ENCODE peak calls at places on chromosome 12, in ten cellular contexts. L is lower leg skin, J is GM20000, W is astrocyte of the spinal cord, T is natural killer cell, B is psoas muscle, M is transverse colon, C is GM10248, K is mesothelial cell of epicardium, O is neural crest cell. G is an unnamed sample.

GRCh38 chr12:74780458-74781241 is 243.0 kb downstream of the ATXN7L3B start:
- DNase-seq in L (no peak), J (no peak), W (peak; percentile 84), T (no peak), B (no peak), M (no peak), C (no peak), K (no peak), O (no peak), G (no peak)

GRCh38 chr12:122730215-122731014 is at the start of gene HCAR1:
- DNase-seq in L (no peak), J (no peak), W (peak; percentile 55), T (no peak), B (no peak), M (no peak), C (no peak), K (no peak), O (no peak), G (peak; percentile 85)

GRCh38 chr12:14395059-14395778 is 29.7 kb downstream of the ATF7IP start:
- DNase-seq in L (no peak), J (no peak), W (no peak), T (no peak), B (no peak), M (no peak), C (no peak), K (no peak), O (no peak), G (no peak)

GRCh38 chr12:124385219-124385969 is 90.5 kb downstream of the RFLNA start:
- DNase-seq in L (no peak), J (no peak), W (peak; percentile 90), T (no peak), B (peak; percentile 25), M (no peak), C (no peak), K (no peak), O (no peak), G (no peak)

GRCh38 chr12:125164541-125164940 is 99.3 kb downstream of the AACS start:
- DNase-seq in L (no peak), J (no peak), W (no peak), T (no peak), B (no peak), M (no peak), C (no peak), K (no peak), O (no peak), G (no peak)

GRCh38 chr12:6315704-6316597 is 5.5 kb downstream of the PLEKHG6 start:
- DNase-seq in L (no peak), J (no peak), W (no peak), T (no peak), B (no peak), M (no peak), C (no peak), K (no peak), O (no peak), G (no peak)

GRCh38 chr12:105705765-105706164 is 375.3 kb downstream of the C12orf75 start:
- DNase-seq in L (no peak), J (peak; percentile 23), W (peak; percentile 72), T (no peak), B (peak; percentile 29), M (peak; percentile 53), C (no peak), K (peak; percentile 27), O (peak; percentile 64), G (peak; percentile 36)

GRCh38 chr12:119061208-119061796 is 80.0 kb downstream of the SRRM4 start:
- DNase-seq in L (no peak), J (peak; percentile 24), W (peak; percentile 20), T (no peak), B (peak; percentile 46), M (peak; percentile 11), C (peak; percentile 15), K (peak; percentile 60), O (peak; percentile 77), G (peak; percentile 64)

GRCh38 chr12:120457133-120457532 is 10.9 kb downstream of the GATC start:
- DNase-seq in L (no peak), J (no peak), W (no peak), T (no peak), B (no peak), M (no peak), C (no peak), K (no peak), O (no peak), G (peak; percentile 30)

GRCh38 chr12:46661161-46661845 is 164.5 kb downstream of the SLC38A4 start:
- DNase-seq in L (no peak), J (peak; percentile 58), W (peak; percentile 92), T (no peak), B (no peak), M (no peak), C (peak; percentile 40), K (no peak), O (no peak), G (peak; percentile 16)

GRCh38 chr12:12537421-12537820 is 25.2 kb downstream of the DUSP16 start:
- DNase-seq in L (no peak), J (no peak), W (no peak), T (no peak), B (no peak), M (no peak), C (no peak), K (no peak), O (no peak), G (no peak)

GRCh38 chr12:56487448-56488040 is 417 bp downstream of the GLS2 start:
- DNase-seq in L (peak; percentile 89), J (no peak), W (no peak), T (no peak), B (peak; percentile 46), M (peak; percentile 52), C (peak; percentile 36), K (no peak), O (peak; percentile 20), G (peak; percentile 50)

GRCh38 chr12:127455347-127456265 is 811.4 kb upstream of the TMEM132C start:
- DNase-seq in L (no peak), J (peak; percentile 33), W (no peak), T (no peak), B (no peak), M (no peak), C (no peak), K (no peak), O (no peak), G (no peak)

GRCh38 chr12:25424186-25424854 is 128.8 kb downstream of the LMNTD1 start:
- DNase-seq in L (no peak), J (no peak), W (no peak), T (no peak), B (no peak), M (no peak), C (no peak), K (no peak), O (no peak), G (no peak)

GRCh38 chr12:40002178-40003169 is 103.4 kb downstream of the SLC2A13 start:
- DNase-seq in L (no peak), J (no peak), W (no peak), T (no peak), B (no peak), M (no peak), C (no peak), K (no peak), O (no peak), G (no peak)

DNA sequence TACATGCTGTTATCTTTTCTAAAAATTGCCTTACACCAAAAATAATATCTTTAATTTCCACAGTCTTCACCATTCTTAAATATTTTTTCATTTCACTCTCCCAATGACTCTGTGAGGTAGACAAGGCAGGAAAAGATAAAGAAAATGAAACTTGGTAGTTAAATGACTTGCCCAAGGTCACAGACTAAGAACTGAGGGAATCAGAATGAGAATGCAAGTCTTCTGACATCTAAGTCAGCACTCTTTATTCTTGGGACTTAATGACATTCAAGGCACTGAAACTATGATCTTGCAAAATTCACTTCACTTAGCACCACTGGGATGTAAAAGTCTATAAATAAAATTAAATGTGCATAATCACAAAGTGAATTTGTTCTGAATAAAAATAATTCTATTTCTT is 104.5 kb downstream of the SLC2A13 start:
- DNase-seq in L (no peak), J (no peak), W (no peak), T (no peak), B (no peak), M (no peak), C (no peak), K (no peak), O (no peak), G (no peak)
- TF ChIP-seq CTCF in L (no peak), J (no peak), W (no peak), T (no peak), B (no peak), M (no peak), C (no peak), K (no peak), O (no peak), G (no peak)

GRCh38 chr12:98416845-98417244 is 98.5 kb upstream of the TMPO start:
- DNase-seq in L (no peak), J (no peak), W (peak; percentile 44), T (no peak), B (no peak), M (no peak), C (no peak), K (no peak), O (no peak), G (no peak)
- TF ChIP-seq CTCF in L (no peak), J (no peak), W (peak; percentile 30), T (no peak), B (no peak), M (no peak), C (no peak), K (no peak), O (peak; percentile 59), G (no peak)

DNA sequence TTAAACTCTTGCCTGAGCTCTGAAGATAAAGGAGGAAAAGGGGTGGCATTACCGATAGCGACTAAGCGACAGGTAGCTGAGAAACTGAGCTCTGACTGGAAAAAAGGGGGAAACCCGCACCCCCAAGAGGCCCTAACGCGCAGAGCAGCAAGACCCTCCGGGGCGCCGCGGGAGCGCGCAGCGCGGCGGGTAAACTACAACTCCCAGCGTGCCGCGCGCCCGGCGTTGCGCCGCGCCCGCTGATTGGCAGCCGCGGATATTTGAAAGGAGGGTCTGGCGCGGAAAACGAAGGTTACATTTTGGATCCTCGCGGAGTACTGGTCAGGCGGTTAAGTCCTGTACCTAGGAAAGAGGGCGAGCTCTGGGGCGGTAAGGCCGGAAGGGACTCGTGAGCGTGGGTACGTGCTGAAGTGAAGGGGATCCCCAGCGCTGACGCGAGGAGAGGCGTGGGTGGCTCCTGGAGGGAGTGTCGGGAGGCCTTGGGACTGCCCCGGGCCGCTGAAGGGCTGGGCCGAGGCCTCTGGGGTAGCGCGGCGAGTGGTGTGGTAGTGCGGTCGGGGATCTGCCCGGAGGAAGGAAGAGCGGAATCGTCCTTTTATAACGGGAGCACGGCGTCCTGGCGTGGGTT is at the start of gene ESPL1:
- DNase-seq in L (peak; percentile 93), J (peak; percentile 89), W (peak; percentile 77), T (peak; percentile 76), B (peak; percentile 72), M (peak; percentile 76), C (peak; percentile 92), K (peak; percentile 66), O (peak; percentile 71), G (peak; percentile 95)
- TF ChIP-seq CTCF in L (no peak), J (no peak), W (peak; percentile 25), T (no peak), B (no peak), M (no peak), C (peak; percentile 39), K (peak; percentile 31), O (peak; percentile 60), G (peak; percentile 56)

DNA sequence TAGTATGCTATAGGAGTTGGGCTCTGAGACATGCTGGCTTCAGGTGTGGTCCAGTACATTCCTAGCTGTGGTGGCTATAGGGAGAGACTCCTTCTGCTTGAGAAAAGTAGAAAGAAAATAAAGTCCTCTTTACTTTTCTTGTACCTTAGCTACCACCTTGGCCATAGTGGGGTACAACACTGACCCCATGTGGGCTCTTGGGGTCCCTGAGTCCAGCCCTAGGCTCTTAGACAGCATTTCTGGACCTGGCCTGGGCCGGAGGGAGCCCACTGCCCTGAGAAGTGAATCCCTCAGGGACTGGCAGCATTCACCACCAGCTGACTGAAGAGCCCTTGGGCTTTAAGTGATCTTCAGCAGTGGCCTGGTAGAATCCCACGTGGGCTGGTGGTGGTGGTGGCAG is 143.1 kb downstream of the SYT10 start:
- DNase-seq in L (no peak), J (no peak), W (no peak), T (no peak), B (no peak), M (no peak), C (no peak), K (no peak), O (no peak), G (no peak)
- TF ChIP-seq CTCF in L (no peak), J (no peak), W (no peak), T (no peak), B (no peak), M (no peak), C (no peak), K (no peak), O (no peak), G (no peak)

G was measured in activated CD8-positive, alpha-beta T cell treated with anti-CD3 and anti-CD28 coated beads for 36 hours.